ENCODE peak calls at places on chromosome 6, in ten cellular contexts. K is naive thymus-derived CD4-positive, alpha-beta T cell; W is esophagus squamous epithelium; X is endothelial cell of umbilical vein; D is ovary; U is upper lobe of right lung; V is A549; A is heart right ventricle; O is small intestine; Y is kidney. Q is an unnamed sample.
A peak's percentile ranks its signal among the peaks of the same experiment; 100 is the strongest.

GRCh38 chr6:55175778-55176084 is 1.4 kb downstream of the HCRTR2 start:
- DNase-seq in W (no peak), V (no peak), K (no peak), Y (no peak), O (no peak), U (no peak), X (no peak), A (no peak), D (no peak), Q (no peak)

GRCh38 chr6:52146851-52147445 is 39.2 kb upstream of the IL17A start:
- DNase-seq in O (no peak), V (no peak), X (no peak), K (no peak), A (no peak), U (no peak), Y (no peak), W (no peak), D (no peak), Q (no peak)

GRCh38 chr6:28709478-28710349 is 184.0 kb downstream of the GPX5 start:
- DNase-seq in V (peak; percentile 11), U (no peak), K (no peak), Y (no peak), O (no peak), A (no peak), D (no peak), W (no peak), X (no peak), Q (no peak)

GRCh38 chr6:157955675-157956074 is 26.0 kb upstream of the SYNJ2 start:
- DNase-seq in V (no peak), A (no peak), W (no peak), Y (no peak), X (no peak), U (no peak), D (no peak), K (no peak), O (no peak), Q (no peak)

GRCh38 chr6:9437836-9438235 is 977.0 kb downstream of the TFAP2A start:
- DNase-seq in V (no peak), A (no peak), W (no peak), D (no peak), O (no peak), Y (no peak), X (no peak), U (no peak), K (no peak), Q (no peak)

GRCh38 chr6:101401792-101402617 is 8.5 kb downstream of the GRIK2 start:
- DNase-seq in W (no peak), O (no peak), U (peak; percentile 55), D (no peak), V (no peak), K (no peak), Y (no peak), A (peak; percentile 24), X (no peak), Q (peak; percentile 88)

GRCh38 chr6:29945421-29945820 is 3.1 kb downstream of the HLA-A start:
- DNase-seq in O (no peak), K (no peak), V (no peak), D (no peak), X (no peak), A (no peak), Y (no peak), U (no peak), W (no peak), Q (no peak)

GRCh38 chr6:100810015-100810414 is 71.1 kb downstream of the ASCC3 start:
- DNase-seq in O (no peak), U (no peak), X (no peak), D (no peak), A (no peak), K (no peak), W (no peak), V (no peak), Y (no peak), Q (no peak)

DNA sequence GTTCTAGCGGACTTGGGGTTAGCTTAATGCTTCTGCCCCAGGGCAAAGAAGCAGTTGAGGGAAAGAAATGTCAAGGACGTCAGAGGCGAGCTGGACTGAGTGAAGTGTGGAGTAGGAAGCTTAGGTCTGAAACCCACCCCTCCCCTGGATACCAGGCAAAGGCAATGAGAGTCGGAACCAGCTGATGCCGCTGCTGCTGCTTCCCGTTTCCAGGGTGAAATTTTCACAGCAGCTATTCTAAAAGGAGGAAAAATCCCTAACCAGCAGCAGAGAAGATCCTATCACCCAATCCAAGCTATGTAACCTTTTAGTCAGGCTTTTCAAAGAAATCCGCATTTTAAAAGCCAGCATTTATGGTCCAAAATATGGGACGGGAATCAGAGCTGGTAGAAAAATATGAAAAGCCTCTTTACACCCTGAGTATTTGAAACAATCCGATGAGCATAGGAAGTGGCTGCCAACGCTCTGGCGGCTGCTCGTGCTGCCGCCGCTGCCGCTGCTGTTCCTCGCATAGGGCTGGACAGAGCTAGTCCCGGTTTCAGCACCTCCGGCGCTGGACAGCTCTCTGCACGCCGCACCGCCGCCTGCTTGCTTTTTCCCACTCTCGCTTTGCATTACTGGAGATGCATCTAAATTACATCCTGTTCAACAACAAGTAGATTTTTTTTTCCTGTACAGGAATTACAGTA is 564.2 kb downstream of the LMBRD1 start:
- DNase-seq in V (peak; percentile 4), X (peak; percentile 15), Y (peak; percentile 82), O (peak; percentile 59), W (no peak), A (peak; percentile 80), D (peak; percentile 44), K (peak; percentile 7), U (peak; percentile 82), Q (peak; percentile 77)
- H3K27ac ChIP-seq in V (no peak overlapping the region), X (no peak overlapping the region), Y (no peak overlapping the region), O (no peak overlapping the region), W (no peak overlapping the region), A (no peak overlapping the region), D (no peak overlapping the region), K (no peak overlapping the region), U (no peak overlapping the region), Q (no peak overlapping the region)

GRCh38 chr6:82686719-82687118 is 323.1 kb downstream of the TPBG start:
- DNase-seq in U (no peak), Y (no peak), X (no peak), O (no peak), D (no peak), A (no peak), K (no peak), W (no peak), V (no peak), Q (no peak)

GRCh38 chr6:82679232-82679631 is 315.6 kb downstream of the TPBG start:
- DNase-seq in K (no peak), D (no peak), A (no peak), U (no peak), Y (no peak), V (no peak), O (no peak), W (no peak), X (no peak), Q (no peak)

GRCh38 chr6:82680192-82680591 is 316.6 kb downstream of the TPBG start:
- DNase-seq in Y (no peak), O (no peak), W (no peak), X (no peak), K (no peak), A (no peak), D (no peak), U (no peak), V (no peak), Q (no peak)

DNA sequence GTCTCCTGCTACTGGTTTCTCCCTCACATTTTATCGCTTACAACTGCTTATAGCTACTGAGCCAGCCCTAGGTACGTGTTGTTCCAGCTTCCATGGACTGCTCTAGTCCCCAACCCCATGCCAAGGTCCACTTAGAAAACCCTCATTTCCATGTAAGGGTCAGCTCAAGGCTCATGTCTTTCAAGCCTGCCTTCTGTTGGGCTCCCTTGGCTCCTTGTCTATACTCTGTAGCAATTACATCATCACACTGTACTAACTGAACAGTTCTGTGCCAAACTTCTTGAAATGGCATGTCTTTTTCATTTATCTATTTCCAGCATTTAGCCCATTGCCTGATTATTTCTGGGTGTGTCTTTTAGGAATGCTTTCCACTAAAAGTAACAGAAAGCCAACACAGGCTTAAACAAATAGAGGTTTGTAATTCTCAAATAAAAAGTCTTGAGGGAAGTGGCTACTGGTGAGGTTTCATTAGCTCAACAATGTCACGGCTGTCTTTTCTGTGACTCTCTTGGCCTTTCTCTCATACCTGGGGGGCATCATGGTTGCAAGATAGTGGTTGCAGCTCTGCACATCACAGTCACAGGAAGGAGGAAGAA is 317.6 kb downstream of the TPBG start:
- DNase-seq in A (no peak), W (no peak), Y (no peak), O (no peak), V (no peak), K (no peak), X (no peak), D (no peak), U (no peak), Q (no peak)
- H3K9me3 ChIP-seq in A (peaks cover 4% of the 10 kb centered on the region), W (no peaks in the 10 kb centered on the region), Y (no peaks in the 10 kb centered on the region), O (no peaks in the 10 kb centered on the region), V (no peaks in the 10 kb centered on the region), K (no peaks in the 10 kb centered on the region), X (no peaks in the 10 kb centered on the region), D (no peaks in the 10 kb centered on the region), U (peaks cover 5% of the 10 kb centered on the region), Q (no peaks in the 10 kb centered on the region)

GRCh38 chr6:108115598-108116058 is 41.1 kb upstream of the OSTM1 start:
- DNase-seq in U (peak; percentile 76), Y (peak; percentile 69), O (peak; percentile 45), D (no peak), V (peak; percentile 63), A (peak; percentile 29), X (peak; percentile 36), K (no peak), W (no peak), Q (peak; percentile 39)

GRCh38 chr6:108116781-108117426 is 42.4 kb upstream of the OSTM1 start:
- DNase-seq in D (no peak), K (no peak), X (no peak), O (no peak), W (no peak), U (peak; percentile 63), V (no peak), A (no peak), Y (no peak), Q (no peak)

GRCh38 chr6:108113557-108114519 is 39.3 kb upstream of the OSTM1 start:
- DNase-seq in X (peak; percentile 67), U (no peak), V (peak; percentile 74), A (no peak), K (no peak), Y (no peak), O (peak; percentile 30), W (no peak), D (no peak), Q (no peak)

GRCh38 chr6:108116424-108116780 is 41.9 kb upstream of the OSTM1 start:
- DNase-seq in K (no peak), V (no peak), D (no peak), X (no peak), O (no peak), Y (no peak), A (no peak), W (no peak), U (no peak), Q (no peak)

DNA sequence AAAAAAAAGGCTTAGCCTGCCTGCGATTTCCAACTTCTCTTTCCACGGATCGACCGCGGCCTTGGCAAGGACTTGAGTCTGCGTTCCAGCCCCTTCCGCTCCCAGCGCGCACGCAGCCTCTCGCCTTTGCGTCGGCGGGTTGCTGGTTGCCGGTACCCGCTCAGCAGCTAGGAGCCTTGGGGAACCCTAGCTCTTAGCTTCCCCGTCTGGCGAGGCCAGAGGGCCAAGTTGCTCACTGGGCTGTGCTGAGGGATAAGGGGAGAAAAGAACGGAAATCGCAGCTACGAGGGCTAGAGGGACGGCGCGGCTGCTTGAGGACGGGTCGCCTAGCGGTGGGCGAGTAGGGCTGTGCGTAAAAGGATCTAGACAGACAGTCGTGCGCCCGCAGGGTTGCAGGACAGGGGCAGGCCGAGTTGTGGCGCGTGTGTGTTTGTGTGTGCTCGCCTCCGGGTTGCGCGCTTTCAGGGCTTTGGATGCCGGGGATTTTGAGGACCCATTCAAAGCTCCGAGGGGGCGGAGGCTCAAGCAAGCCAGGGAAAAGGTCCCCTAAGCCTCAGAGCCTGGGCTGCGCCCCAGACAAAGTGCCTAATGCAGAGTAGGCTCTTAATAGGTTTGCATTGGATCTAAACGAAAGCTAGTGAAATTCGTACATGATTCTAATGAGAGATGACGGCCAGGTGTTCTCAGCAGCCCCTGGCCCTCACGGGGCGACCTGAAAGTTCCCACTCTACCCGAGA is 40.5 kb upstream of the OSTM1 start:
- DNase-seq in D (peak; percentile 52), Y (peak; percentile 80), U (peak; percentile 83), X (peak; percentile 71), O (peak; percentile 22), V (no peak), A (peak; percentile 68), K (no peak), W (no peak), Q (peak; percentile 87)
- H3K4me3 ChIP-seq in D (peak overlapping the region; percentile 20), Y (peak overlapping the region; percentile 49), U (peak overlapping the region; percentile 46), X (peak overlapping the region; percentile 20), O (no peak overlapping the region), V (peak overlapping the region; percentile 34), A (no peak overlapping the region), K (no peak overlapping the region), W (peak overlapping the region; percentile 15), Q (peak overlapping the region; percentile 38)

GRCh38 chr6:116564921-116565872 is 6.1 kb upstream of the RWDD1 start:
- DNase-seq in O (no peak), Y (peak; percentile 80), K (peak; percentile 12), V (no peak), X (peak; percentile 17), U (peak; percentile 67), A (peak; percentile 35), D (peak; percentile 33), W (no peak), Q (peak; percentile 72)
- H3K27ac ChIP-seq in O (no peak overlapping the region), Y (no peak overlapping the region), K (no peak overlapping the region), V (no peak overlapping the region), X (no peak overlapping the region), U (no peak overlapping the region), A (no peak overlapping the region), D (no peak overlapping the region), W (no peak overlapping the region), Q (no peak overlapping the region)